ENCODE peak calls at places on chromosome 12, in ten cellular contexts. A is GM23248, R is heart right ventricle, Z is aorta, S is esophagus squamous epithelium, E is psoas muscle, V is HL-60, K is A673, N is OCI-LY7, B is neural progenitor cell. T is an unnamed sample.

GRCh38 chr12:72274926-72275325 is 2.8 kb downstream of the TRHDE start:
- DNase-seq in R (no peak), K (peak; percentile 15), Z (no peak), N (no peak), S (no peak), A (peak; percentile 39), E (no peak), V (no peak), B (no peak), T (no peak)

GRCh38 chr12:83758889-83759631 is 1072.4 kb downstream of the TMTC2 start:
- DNase-seq in A (no peak), E (no peak), K (peak; percentile 32), B (no peak), V (no peak), Z (no peak), S (no peak), N (no peak), R (no peak), T (no peak)

GRCh38 chr12:4771960-4772566 is 51.9 kb downstream of the GALNT8 start:
- DNase-seq in A (no peak), B (no peak), S (no peak), Z (no peak), N (no peak), V (no peak), R (no peak), E (no peak), K (no peak), T (no peak)

GRCh38 chr12:3081886-3082285 is 4.7 kb downstream of the TSPAN9 start:
- DNase-seq in S (no peak), Z (no peak), B (no peak), K (no peak), E (no peak), V (no peak), A (peak; percentile 15), N (no peak), R (no peak), T (no peak)

GRCh38 chr12:113612076-113612728 is 140.5 kb upstream of the LHX5 start:
- DNase-seq in Z (no peak), A (no peak), E (no peak), R (no peak), B (no peak), S (no peak), N (no peak), V (no peak), K (no peak), T (no peak)

GRCh38 chr12:18864900-18865561 is 127.1 kb downstream of the CAPZA3 start:
- DNase-seq in Z (no peak), E (no peak), V (no peak), R (no peak), K (no peak), S (no peak), A (peak; percentile 90), N (no peak), B (no peak), T (no peak)

GRCh38 chr12:727321-727720 is 25.1 kb upstream of the WNK1 start:
- DNase-seq in S (no peak), R (no peak), E (no peak), K (no peak), A (peak; percentile 71), N (no peak), V (no peak), Z (no peak), B (no peak), T (no peak)

GRCh38 chr12:65296503-65297265 is 18.2 kb downstream of the MSRB3 start:
- DNase-seq in A (no peak), S (no peak), Z (no peak), B (no peak), R (no peak), K (no peak), V (no peak), E (no peak), N (no peak), T (no peak)

GRCh38 chr12:42373669-42374068 is 47.7 kb downstream of the PPHLN1 start:
- DNase-seq in V (no peak), R (no peak), N (no peak), B (no peak), K (no peak), A (no peak), Z (no peak), E (no peak), S (no peak), T (no peak)

GRCh38 chr12:2198088-2198501 is 145.3 kb downstream of the CACNA1C start:
- DNase-seq in S (no peak), R (no peak), A (peak; percentile 76), E (no peak), V (no peak), K (peak; percentile 72), B (peak; percentile 61), N (no peak), Z (no peak), T (no peak)

GRCh38 chr12:74620932-74621331 is 83.3 kb downstream of the ATXN7L3B start:
- DNase-seq in B (no peak), V (no peak), Z (no peak), N (no peak), E (no peak), K (no peak), R (no peak), S (no peak), A (no peak), T (no peak)
- H3K27ac ChIP-seq in B (no peak overlapping the region), V (no peak overlapping the region), Z (no peak overlapping the region), N (no peak overlapping the region), E (no peak overlapping the region), K (no peak overlapping the region), R (no peak overlapping the region), S (no peak overlapping the region), A (no peak overlapping the region), T (no peak overlapping the region)

DNA sequence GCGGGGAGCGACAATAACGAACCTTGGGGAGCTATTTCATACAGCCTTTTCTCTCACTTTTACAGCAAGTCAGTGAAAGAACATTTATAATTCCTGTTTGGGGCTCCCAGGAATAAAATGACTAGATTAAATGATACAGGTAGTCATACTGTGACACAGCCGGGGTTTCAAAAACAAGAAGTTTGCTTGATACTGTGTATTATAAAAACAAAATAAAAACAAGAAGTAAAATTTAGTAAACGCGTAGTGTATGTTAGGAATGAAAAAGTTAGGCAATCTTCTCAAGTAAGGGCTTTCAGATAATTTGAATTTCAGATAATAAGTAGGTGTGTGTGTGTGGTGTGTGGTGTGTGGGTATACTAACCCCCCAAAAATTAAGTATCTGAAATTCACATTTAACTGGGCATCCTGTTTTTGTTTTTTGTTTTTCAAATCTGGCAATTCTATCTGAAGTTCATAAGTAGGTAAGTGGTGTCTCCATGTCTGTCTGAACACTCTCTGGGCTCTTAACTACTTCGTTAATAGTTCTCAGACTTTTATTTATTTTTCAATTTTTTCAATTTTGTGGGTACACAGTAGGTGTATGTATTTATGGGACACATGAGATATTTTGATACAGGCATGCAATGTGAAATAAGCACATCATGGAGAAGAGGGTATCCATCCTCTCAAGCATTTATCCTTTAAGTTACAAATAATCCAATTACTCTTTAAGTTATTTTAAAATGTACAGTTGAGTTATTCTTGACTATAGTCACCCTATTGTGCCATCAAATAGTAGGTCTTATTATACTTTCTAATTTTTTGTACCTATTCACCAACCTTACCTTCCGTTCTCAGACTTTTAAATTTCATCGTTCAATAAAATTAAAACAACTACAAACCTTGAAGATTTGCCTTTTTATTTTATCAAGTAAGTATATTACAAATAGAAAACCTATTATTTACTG is 649 bp upstream of the DCTN2 start:
- DNase-seq in A (no peak), E (no peak), R (no peak), S (no peak), B (no peak), N (no peak), Z (no peak), V (no peak), K (no peak), T (no peak)
- H3K27ac ChIP-seq in A (no peak overlapping the region), E (peak overlapping the region; percentile 86), R (peak overlapping the region; percentile 88), S (peak overlapping the region; percentile 95), B (no peak overlapping the region), N (no peak overlapping the region), Z (no peak overlapping the region), V (peak overlapping the region; percentile 34), K (peak overlapping the region; percentile 85), T (no peak overlapping the region)

DNA sequence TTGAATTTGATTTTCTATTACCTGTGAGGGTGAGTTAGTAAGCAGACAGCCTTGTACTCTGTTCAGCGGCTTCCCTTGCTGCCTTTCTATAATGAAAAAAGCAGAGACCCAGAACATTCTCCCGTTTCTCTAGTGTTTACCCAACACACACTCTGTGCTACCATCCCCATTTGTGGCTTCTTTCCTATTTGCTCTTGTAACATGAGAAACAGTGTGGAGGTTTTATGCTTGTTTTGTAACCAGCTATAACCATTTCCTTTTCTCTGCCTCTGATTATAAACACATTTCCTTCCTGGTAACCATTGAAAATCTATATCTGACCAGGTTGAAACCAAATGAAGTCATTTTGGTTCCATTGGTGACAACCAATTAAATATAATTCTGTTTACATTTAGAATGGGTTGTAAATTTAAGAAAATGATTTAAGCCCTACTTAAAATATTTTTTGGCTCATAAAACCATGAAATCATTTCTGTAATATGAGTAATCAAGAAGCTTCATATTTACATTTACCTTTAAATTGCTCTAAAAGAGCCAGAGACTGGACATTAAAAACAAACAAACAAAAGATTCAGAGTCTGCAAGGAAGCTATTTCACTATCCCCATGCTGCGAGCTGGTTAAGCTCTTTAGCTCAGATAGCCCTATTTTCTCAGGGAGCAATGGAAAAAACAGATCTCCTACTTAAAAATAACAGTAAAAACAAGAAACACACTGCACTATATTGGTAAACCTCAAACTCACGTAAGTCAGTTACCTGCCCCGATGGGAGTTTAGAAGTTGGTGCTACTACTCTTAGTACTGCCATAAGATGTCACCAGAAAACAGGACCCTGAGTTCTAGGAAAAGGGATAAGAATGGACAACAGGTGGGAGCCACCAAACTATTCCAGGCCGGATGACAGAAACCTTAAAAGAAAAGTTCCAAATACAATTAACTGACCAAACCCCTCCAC is 206.5 kb upstream of the EEA1 start:
- DNase-seq in K (peak; percentile 30), N (no peak), B (no peak), V (peak; percentile 67), Z (no peak), R (no peak), S (no peak), E (no peak), A (peak; percentile 27), T (no peak)
- H3K27ac ChIP-seq in K (peak overlapping the region; percentile 59), N (no peak overlapping the region), B (no peak overlapping the region), V (peak overlapping the region; percentile 98), Z (no peak overlapping the region), R (no peak overlapping the region), S (no peak overlapping the region), E (peak overlapping the region; percentile 74), A (no peak overlapping the region), T (no peak overlapping the region)

GRCh38 chr12:51869931-51870330 is 18.0 kb upstream of the ANKRD33 start:
- DNase-seq in K (no peak), E (no peak), R (no peak), S (no peak), Z (peak; percentile 43), V (peak; percentile 14), A (no peak), B (no peak), N (no peak), T (no peak)

GRCh38 chr12:51867796-51868428 is 19.4 kb upstream of the FIGNL2 start:
- DNase-seq in E (no peak), K (no peak), A (no peak), Z (no peak), R (no peak), N (no peak), V (no peak), S (no peak), B (no peak), T (no peak)

GRCh38 chr12:51871126-51871525 is 16.8 kb upstream of the ANKRD33 start:
- DNase-seq in K (no peak), A (no peak), Z (peak; percentile 82), N (no peak), B (no peak), V (peak; percentile 55), E (peak; percentile 48), R (no peak), S (no peak), T (no peak)

GRCh38 chr12:51868821-51869489 is 18.9 kb upstream of the ANKRD33 start:
- DNase-seq in A (peak; percentile 34), V (no peak), E (no peak), K (no peak), S (no peak), R (no peak), N (no peak), B (peak; percentile 52), Z (no peak), T (no peak)

GRCh38 chr12:51869490-51869865 is 18.4 kb upstream of the ANKRD33 start:
- DNase-seq in A (no peak), R (no peak), V (no peak), N (no peak), S (no peak), K (no peak), B (peak; percentile 49), E (no peak), Z (peak; percentile 43), T (no peak)
- H3K27ac ChIP-seq in A (no peak overlapping the region), R (no peak overlapping the region), V (no peak overlapping the region), N (no peak overlapping the region), S (no peak overlapping the region), K (no peak overlapping the region), B (no peak overlapping the region), E (no peak overlapping the region), Z (no peak overlapping the region), T (no peak overlapping the region)